ENCODE peak calls at places on chromosomes 16 and 17, in five cellular contexts. F is tibial artery, Y is K562, K is right atrium auricular region, J is neuronal stem cell. B is an unnamed sample.

GRCh38 chr17:51015145-51015558 is 105.5 kb downstream of the SPAG9 start:
- DNase-seq in K (no peak), J (no peak), F (no peak), Y (no peak), B (no peak)

GRCh38 chr17:48335858-48336500 is 94.0 kb downstream of the SKAP1 start:
- DNase-seq in F (no peak), J (peak; percentile 58), K (no peak), Y (peak; percentile 37), B (no peak)

GRCh38 chr16:28136751-28137434 is 73.4 kb upstream of the GSG1L start:
- DNase-seq in J (no peak), F (no peak), Y (no peak), K (no peak), B (no peak)

GRCh38 chr17:42018339-42018738 is 1.1 kb upstream of the DNAJC7 start:
- DNase-seq in F (no peak), K (no peak), J (no peak), Y (peak; percentile 74), B (no peak)

GRCh38 chr17:69728816-69729215 is 314.3 kb downstream of the MAP2K6 start:
- DNase-seq in F (no peak), J (no peak), Y (no peak), K (no peak), B (no peak)

GRCh38 chr17:18362509-18363020 is 785 bp downstream of the SHMT1 start:
- DNase-seq in Y (peak; percentile 21), K (peak; percentile 71), J (peak; percentile 9), F (peak; percentile 74), B (no peak)

GRCh38 chr16:80743273-80743672 is 61.1 kb downstream of the CDYL2 start:
- DNase-seq in Y (no peak), F (no peak), J (no peak), K (no peak), B (no peak)

GRCh38 chr17:38703742-38704644 is 1.1 kb upstream of the MLLT6 start:
- DNase-seq in Y (peak; percentile 88), J (peak; percentile 43), F (peak; percentile 68), K (peak; percentile 78), B (peak; percentile 82)

GRCh38 chr17:63035695-63036094 is 69.7 kb downstream of the TANC2 start:
- DNase-seq in J (no peak), F (no peak), Y (no peak), K (no peak), B (no peak)

GRCh38 chr17:12041316-12041715 is 20.6 kb downstream of the MAP2K4 start:
- DNase-seq in Y (no peak), F (no peak), J (no peak), K (no peak), B (no peak)

GRCh38 chr16:53881371-53881770 is 177.4 kb downstream of the FTO start:
- DNase-seq in F (no peak), J (no peak), K (no peak), Y (no peak), B (no peak)

GRCh38 chr17:596287-596686 is 118.4 kb downstream of the VPS53 start:
- DNase-seq in F (no peak), J (no peak), Y (no peak), K (no peak), B (no peak)

GRCh38 chr17:76074390-76075363 is at the start of gene GALR2:
- DNase-seq in J (no peak), F (no peak), K (no peak), Y (no peak), B (no peak)

GRCh38 chr17:20257008-20257407 is 210.3 kb downstream of the LGALS9B start:
- DNase-seq in F (no peak), Y (no peak), J (no peak), K (no peak), B (no peak)

GRCh38 chr17:47821424-47822379 is at the start of gene OSBPL7:
- DNase-seq in Y (peak; percentile 88), K (peak; percentile 74), J (peak; percentile 41), F (peak; percentile 68), B (peak; percentile 45)

GRCh38 chr16:53666816-53667415 is 36.7 kb downstream of the RPGRIP1L start:
- DNase-seq in Y (no peak), J (no peak), K (no peak), F (no peak), B (no peak)

GRCh38 chr16:46889245-46889941 is 5.2 kb downstream of the GPT2 start:
- DNase-seq in J (no peak), K (no peak), Y (no peak), F (no peak), B (no peak)

GRCh38 chr17:68600881-68601564 is at the start of gene FAM20A:
- DNase-seq in F (no peak), Y (no peak), J (no peak), K (no peak), B (no peak)

GRCh38 chr16:3248596-3248995 is 7.8 kb downstream of the MEFV start:
- DNase-seq in K (no peak), Y (no peak), F (no peak), J (no peak), B (no peak)

GRCh38 chr16:8920676-8921625 is 38.8 kb downstream of the LITAFD start:
- DNase-seq in K (no peak), Y (no peak), F (no peak), J (no peak), B (no peak)

GRCh38 chr17:57597531-57598453 is 147.3 kb downstream of the CCDC182 start:
- DNase-seq in J (peak; percentile 69), Y (peak; percentile 50), F (peak; percentile 53), K (peak; percentile 81), B (peak; percentile 60)

GRCh38 chr16:69890891-69891282 is 60.2 kb upstream of the CLEC18A start:
- DNase-seq in F (no peak), J (no peak), Y (no peak), K (no peak), B (no peak)

GRCh38 chr16:80518436-80518835 is 22.4 kb upstream of the DYNLRB2 start:
- DNase-seq in F (no peak), Y (no peak), J (no peak), K (no peak), B (no peak)

GRCh38 chr16:56281256-56281805 is 90.0 kb downstream of the GNAO1 start:
- DNase-seq in K (no peak), F (no peak), Y (peak; percentile 66), J (peak; percentile 89), B (peak; percentile 93)

GRCh38 chr16:20844588-20844987 is 38.3 kb downstream of the REXO5 start:
- DNase-seq in F (no peak), K (no peak), Y (no peak), J (no peak), B (no peak)

GRCh38 chr16:86052926-86053325 is 154.0 kb downstream of the IRF8 start:
- DNase-seq in K (no peak), F (no peak), Y (no peak), J (no peak), B (no peak)

GRCh38 chr17:33501185-33501584 is 208.1 kb upstream of the ASIC2 start:
- DNase-seq in K (no peak), F (no peak), Y (no peak), J (no peak), B (no peak)

GRCh38 chr16:17330019-17330570 is 140.7 kb downstream of the XYLT1 start:
- DNase-seq in F (no peak), K (no peak), Y (no peak), J (no peak), B (no peak)
- H3K4me1 ChIP-seq in F (peaks cover 38% of the 10 kb centered on the region), K (no peaks in the 10 kb centered on the region), Y (no peaks in the 10 kb centered on the region), J (peaks cover 2% of the 10 kb centered on the region), B (no peaks in the 10 kb centered on the region)

DNA sequence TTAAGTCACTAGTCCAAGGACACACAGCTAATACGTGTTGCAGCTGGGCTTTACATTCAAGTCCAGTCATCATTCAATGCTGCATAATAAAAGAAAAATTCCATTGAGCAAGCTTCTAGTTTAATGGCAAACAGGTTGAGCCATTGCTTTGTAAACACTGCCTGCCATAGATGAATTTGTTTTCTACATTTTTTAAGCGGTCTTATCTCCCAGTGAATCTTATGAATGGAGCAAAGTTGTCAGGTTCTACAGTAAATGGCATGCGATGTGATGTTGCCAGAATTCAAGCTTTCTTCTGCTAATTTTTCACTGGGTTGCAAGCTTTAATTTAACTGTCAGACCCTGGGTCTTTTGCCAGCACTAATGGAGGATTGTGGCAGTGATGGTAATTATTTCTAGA is 274.4 kb upstream of the ERCC4 start:
- DNase-seq in K (no peak), F (no peak), Y (no peak), J (no peak), B (no peak)
- H3K4me1 ChIP-seq in K (no peaks in the 10 kb centered on the region), F (no peaks in the 10 kb centered on the region), Y (no peaks in the 10 kb centered on the region), J (peaks cover 4% of the 10 kb centered on the region), B (no peaks in the 10 kb centered on the region)

DNA sequence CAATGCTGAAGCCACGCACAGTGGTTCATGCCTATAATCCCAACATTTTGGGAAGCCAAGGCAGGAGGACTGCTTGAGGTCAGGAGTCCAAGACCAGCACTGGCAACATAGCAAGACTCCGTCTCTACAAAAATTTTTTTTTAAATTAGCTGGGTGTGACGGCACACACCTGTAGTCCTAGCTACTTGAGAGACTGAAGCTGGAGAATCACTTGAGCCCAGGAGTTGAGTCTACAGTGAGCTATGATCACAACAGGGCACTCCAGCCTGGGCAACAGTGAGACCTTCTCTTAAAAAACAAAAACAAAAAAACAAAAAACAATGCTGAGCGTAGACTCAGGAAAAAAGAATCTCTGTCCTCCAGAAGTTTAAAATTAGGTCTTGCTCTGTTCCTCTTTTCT is 6.1 kb downstream of the GNA13 start:
- DNase-seq in J (no peak), K (no peak), F (no peak), Y (no peak), B (no peak)
- H3K4me1 ChIP-seq in J (peaks cover 2% of the 10 kb centered on the region), K (no peaks in the 10 kb centered on the region), F (peaks cover 95% of the 10 kb centered on the region), Y (peaks cover 13% of the 10 kb centered on the region), B (no peaks in the 10 kb centered on the region)

GRCh38 chr17:59002126-59002525 is 104.6 kb downstream of the TRIM37 start:
- DNase-seq in F (no peak), J (no peak), Y (no peak), K (no peak), B (no peak)
- H3K4me1 ChIP-seq in F (peaks cover 17% of the 10 kb centered on the region), J (no peaks in the 10 kb centered on the region), Y (peaks cover under 1% of the 10 kb centered on the region), K (no peaks in the 10 kb centered on the region), B (no peaks in the 10 kb centered on the region)

GRCh38 chr16:17407321-17407720 is 63.4 kb downstream of the XYLT1 start:
- DNase-seq in K (no peak), J (no peak), Y (no peak), F (no peak), B (no peak)
- H3K4me1 ChIP-seq in K (no peaks in the 10 kb centered on the region), J (peaks cover 18% of the 10 kb centered on the region), Y (no peaks in the 10 kb centered on the region), F (peaks cover 60% of the 10 kb centered on the region), B (peaks cover 2% of the 10 kb centered on the region)

GRCh38 chr17:3815925-3816324 is 14.9 kb upstream of the ITGAE start:
- DNase-seq in Y (no peak), K (no peak), J (no peak), F (no peak), B (no peak)

GRCh38 chr17:3815122-3815521 is 14.1 kb upstream of the ITGAE start:
- DNase-seq in Y (no peak), K (no peak), J (no peak), F (no peak), B (no peak)

GRCh38 chr17:3813171-3813570 is 12.2 kb upstream of the ITGAE start:
- DNase-seq in J (no peak), K (no peak), Y (no peak), F (no peak), B (no peak)

GRCh38 chr17:3812771-3813170 is 11.8 kb upstream of the ITGAE start:
- DNase-seq in Y (no peak), K (no peak), J (no peak), F (no peak), B (no peak)

GRCh38 chr17:3814361-3814760 is 13.4 kb upstream of the ITGAE start:
- DNase-seq in J (no peak), Y (no peak), K (no peak), F (no peak), B (no peak)
- H3K4me1 ChIP-seq in J (no peaks in the 10 kb centered on the region), Y (no peaks in the 10 kb centered on the region), K (no peaks in the 10 kb centered on the region), F (no peaks in the 10 kb centered on the region), B (no peaks in the 10 kb centered on the region)